ENCODE peak calls at places on chromosomes 6 and 20, in nine cellular contexts. N is putamen, F is EH, Q is cardiac fibroblast, D is NCI-H2171 treated with DMSO at 0.1 percent for 48 hours, O is HCEC 1CT, X is pancreas, H is AG20443, G is sciatic nerve. K is an unnamed sample.

GRCh38 chr6:136511921-136512320 is 38.3 kb downstream of the MAP7 start:
- DNase-seq in N (no peak), F (no peak), Q (no peak), D (no peak), O (no peak), X (peak; percentile 74), H (no peak), G (no peak), K (no peak)

GRCh38 chr20:31861346-31862156 is 8.8 kb downstream of the DUSP15 start:
- DNase-seq in N (peak; percentile 54), F (peak; percentile 48), Q (no peak), D (peak; percentile 90), O (no peak), X (peak; percentile 51), H (peak; percentile 85), G (peak; percentile 80), K (no peak)

GRCh38 chr20:63782051-63782471 is 42.5 kb downstream of the SLC2A4RG start:
- DNase-seq in N (no peak), F (no peak), Q (no peak), D (no peak), O (no peak), X (no peak), H (no peak), G (no peak), K (no peak)

GRCh38 chr6:30684386-30685156 is 1.9 kb downstream of the PPP1R18 start:
- DNase-seq in N (no peak), F (peak; percentile 68), Q (peak; percentile 62), D (no peak), O (peak; percentile 36), X (no peak), H (peak; percentile 32), G (peak; percentile 77), K (peak; percentile 29)

GRCh38 chr6:5552243-5552642 is 290.9 kb downstream of the FARS2 start:
- DNase-seq in N (no peak), F (peak; percentile 4), Q (no peak), D (no peak), O (no peak), X (no peak), H (no peak), G (no peak), K (no peak)

GRCh38 chr6:156832166-156832743 is 55.1 kb downstream of the ARID1B start:
- DNase-seq in N (peak; percentile 36), F (peak; percentile 42), Q (peak; percentile 75), D (no peak), O (peak; percentile 37), X (peak; percentile 53), H (peak; percentile 35), G (no peak), K (peak; percentile 67)

GRCh38 chr20:56422131-56422823 is 10.2 kb downstream of the CASS4 start:
- DNase-seq in N (no peak), F (peak; percentile 87), Q (peak; percentile 76), D (no peak), O (peak; percentile 86), X (no peak), H (peak; percentile 68), G (no peak), K (peak; percentile 93)

GRCh38 chr6:155396605-155397004 is 59.0 kb downstream of the NOX3 start:
- DNase-seq in N (no peak), F (no peak), Q (no peak), D (no peak), O (no peak), X (no peak), H (no peak), G (no peak), K (no peak)

GRCh38 chr6:45933855-45934254 is 81.8 kb downstream of the CLIC5 start:
- DNase-seq in N (no peak), F (no peak), Q (no peak), D (no peak), O (no peak), X (no peak), H (no peak), G (no peak), K (peak; percentile 89)

GRCh38 chr6:168180548-168181011 is 101.6 kb upstream of the FRMD1 start:
- DNase-seq in N (no peak), F (no peak), Q (no peak), D (no peak), O (no peak), X (no peak), H (no peak), G (no peak), K (no peak)

GRCh38 chr6:41408576-41408975 is 73.2 kb downstream of the NCR2 start:
- DNase-seq in N (no peak), F (no peak), Q (no peak), D (no peak), O (no peak), X (no peak), H (no peak), G (no peak), K (no peak)

GRCh38 chr20:32390999-32391398 is 32.9 kb downstream of the ASXL1 start:
- DNase-seq in N (no peak), F (no peak), Q (peak; percentile 12), D (no peak), O (peak; percentile 36), X (no peak), H (no peak), G (no peak), K (no peak)

GRCh38 chr20:37954626-37955025 is 51.7 kb downstream of the VSTM2L start:
- DNase-seq in N (no peak), F (no peak), Q (no peak), D (no peak), O (no peak), X (no peak), H (no peak), G (no peak), K (no peak)

GRCh38 chr6:80464901-80465300 is 358.4 kb downstream of the BCKDHB start:
- DNase-seq in N (no peak), F (no peak), Q (no peak), D (no peak), O (no peak), X (no peak), H (no peak), G (no peak), K (no peak)

GRCh38 chr6:20370393-20370792 is 31.3 kb upstream of the E2F3 start:
- DNase-seq in N (no peak), F (no peak), Q (no peak), D (no peak), O (no peak), X (no peak), H (no peak), G (no peak), K (no peak)

GRCh38 chr20:50762045-50762422 is 30.7 kb downstream of the PARD6B start:
- DNase-seq in N (peak; percentile 24), F (peak; percentile 15), Q (peak; percentile 27), D (no peak), O (no peak), X (peak; percentile 48), H (no peak), G (no peak), K (no peak)

GRCh38 chr20:34708621-34709043 is 4.5 kb downstream of the TP53INP2 start:
- DNase-seq in N (peak; percentile 53), F (peak; percentile 54), Q (peak; percentile 45), D (peak; percentile 67), O (peak; percentile 53), X (peak; percentile 44), H (peak; percentile 56), G (peak; percentile 79), K (peak; percentile 36)

GRCh38 chr6:133590814-133591213 is 298.1 kb upstream of the TCF21 start:
- DNase-seq in N (no peak), F (no peak), Q (peak; percentile 46), D (peak; percentile 66), O (peak; percentile 31), X (no peak), H (no peak), G (no peak), K (no peak)

GRCh38 chr6:106637051-106637717 is 7.8 kb downstream of the QRSL1 start:
- DNase-seq in N (no peak), F (no peak), Q (no peak), D (no peak), O (no peak), X (no peak), H (no peak), G (no peak), K (no peak)

K was measured in astrocyte of the spinal cord.